ENCODE peak calls at places on chromosomes 12 and 14, in five cellular contexts. One of them, this sample, is unnamed.

GRCh38 chr12:42946776-42947435 is 357.4 kb upstream of the PRICKLE1 start:
- DNase-seq in A549: no peak
- DNase-seq in body of pancreas: no peak
- DNase-seq in transverse colon: no peak
- DNase-seq in HepG2: no peak
- DNase-seq in this sample: no peak

GRCh38 chr12:130947028-130947427 is 6.7 kb upstream of the ADGRD1 start:
- DNase-seq in transverse colon: no peak
- DNase-seq in body of pancreas: no peak
- DNase-seq in A549: no peak
- DNase-seq in HepG2: no peak
- DNase-seq in this sample: no peak

GRCh38 chr12:113853491-113853890 is 112.6 kb downstream of the RBM19 start:
- DNase-seq in A549: no peak
- DNase-seq in HepG2: no peak
- DNase-seq in transverse colon: no peak
- DNase-seq in body of pancreas: no peak
- DNase-seq in this sample: no peak

GRCh38 chr12:124809878-124810277 is 53.8 kb downstream of the SCARB1 start:
- DNase-seq in body of pancreas: no peak
- DNase-seq in A549: no peak
- DNase-seq in HepG2: no peak
- DNase-seq in transverse colon: no peak
- DNase-seq in this sample: no peak

GRCh38 chr14:49992901-49993335 is 100.0 kb downstream of the ARF6 start:
- DNase-seq in HepG2: peak; percentile 86
- DNase-seq in body of pancreas: no peak
- DNase-seq in A549: no peak
- DNase-seq in transverse colon: no peak
- DNase-seq in this sample: no peak

GRCh38 chr12:106585862-106586534 is 3.2 kb downstream of the RFX4 start:
- DNase-seq in HepG2: no peak
- DNase-seq in body of pancreas: no peak
- DNase-seq in A549: no peak
- DNase-seq in transverse colon: no peak
- DNase-seq in this sample: no peak

GRCh38 chr12:67816269-67816668 is 167.7 kb downstream of the DYRK2 start:
- DNase-seq in body of pancreas: no peak
- DNase-seq in HepG2: no peak
- DNase-seq in A549: no peak
- DNase-seq in transverse colon: no peak
- DNase-seq in this sample: no peak

GRCh38 chr12:43937947-43938346 is 102.1 kb downstream of the TMEM117 start:
- DNase-seq in HepG2: peak; percentile 2
- DNase-seq in body of pancreas: no peak
- DNase-seq in A549: peak; percentile 8
- DNase-seq in transverse colon: no peak
- DNase-seq in this sample: no peak

GRCh38 chr12:52006726-52007157 is at the start of gene TAMALIN:
- DNase-seq in body of pancreas: peak; percentile 70
- DNase-seq in transverse colon: peak; percentile 79
- DNase-seq in HepG2: no peak
- DNase-seq in A549: no peak
- DNase-seq in this sample: peak; percentile 65

GRCh38 chr14:91753501-91754128 is 21.7 kb upstream of the CATSPERB start:
- DNase-seq in body of pancreas: no peak
- DNase-seq in A549: no peak
- DNase-seq in HepG2: no peak
- DNase-seq in transverse colon: no peak
- DNase-seq in this sample: no peak

GRCh38 chr12:127903146-127903545 is 363.8 kb upstream of the TMEM132C start:
- DNase-seq in body of pancreas: no peak
- DNase-seq in HepG2: no peak
- DNase-seq in A549: no peak
- DNase-seq in transverse colon: no peak
- DNase-seq in this sample: no peak

GRCh38 chr12:47832263-47832933 is 12.7 kb upstream of the HDAC7 start:
- DNase-seq in HepG2: no peak
- DNase-seq in A549: no peak
- DNase-seq in transverse colon: no peak
- DNase-seq in body of pancreas: no peak
- DNase-seq in this sample: no peak

GRCh38 chr12:103913100-103913499 is 17.1 kb upstream of the HSP90B1 start:
- DNase-seq in body of pancreas: no peak
- DNase-seq in transverse colon: no peak
- DNase-seq in A549: no peak
- DNase-seq in HepG2: no peak
- DNase-seq in this sample: no peak

GRCh38 chr14:57485635-57486034 is 8.0 kb downstream of the CCDC198 start:
- DNase-seq in body of pancreas: no peak
- DNase-seq in transverse colon: no peak
- DNase-seq in HepG2: no peak
- DNase-seq in A549: no peak
- DNase-seq in this sample: no peak

GRCh38 chr12:4118601-4119156 is 154.9 kb upstream of the CCND2 start:
- DNase-seq in body of pancreas: peak; percentile 3
- DNase-seq in A549: no peak
- DNase-seq in HepG2: no peak
- DNase-seq in transverse colon: no peak
- DNase-seq in this sample: peak; percentile 57

GRCh38 chr12:6872073-6873048 is 742 bp downstream of the SPSB2 start:
- DNase-seq in HepG2: peak; percentile 72
- DNase-seq in A549: peak; percentile 78
- DNase-seq in body of pancreas: peak; percentile 82
- DNase-seq in transverse colon: peak; percentile 91
- DNase-seq in this sample: peak; percentile 76

GRCh38 chr12:7961395-7962188 is 25.6 kb upstream of the SLC2A3 start:
- DNase-seq in A549: no peak
- DNase-seq in body of pancreas: no peak
- DNase-seq in HepG2: no peak
- DNase-seq in transverse colon: no peak
- DNase-seq in this sample: no peak

GRCh38 chr14:71380271-71380670 is 473.0 kb downstream of the PCNX1 start:
- DNase-seq in HepG2: no peak
- DNase-seq in body of pancreas: no peak
- DNase-seq in transverse colon: no peak
- DNase-seq in A549: no peak
- DNase-seq in this sample: no peak

GRCh38 chr12:88453323-88453722 is 126.9 kb downstream of the KITLG start:
- DNase-seq in transverse colon: no peak
- DNase-seq in body of pancreas: no peak
- DNase-seq in HepG2: no peak
- DNase-seq in A549: no peak
- DNase-seq in this sample: no peak

GRCh38 chr14:93369393-93370266 is 22.6 kb downstream of the COX8C start:
- DNase-seq in transverse colon: no peak
- DNase-seq in body of pancreas: no peak
- DNase-seq in A549: no peak
- DNase-seq in HepG2: no peak
- DNase-seq in this sample: no peak

GRCh38 chr14:92704036-92704804 is 44.2 kb downstream of the LGMN start:
- DNase-seq in HepG2: no peak
- DNase-seq in body of pancreas: no peak
- DNase-seq in A549: no peak
- DNase-seq in transverse colon: peak; percentile 66
- DNase-seq in this sample: no peak

GRCh38 chr12:71456316-71456715 is 16.7 kb downstream of the LGR5 start:
- DNase-seq in A549: no peak
- DNase-seq in transverse colon: no peak
- DNase-seq in HepG2: no peak
- DNase-seq in body of pancreas: no peak
- DNase-seq in this sample: no peak

GRCh38 chr14:100785626-100786025 is 40.3 kb upstream of the MEG3 start:
- DNase-seq in transverse colon: no peak
- DNase-seq in A549: no peak
- DNase-seq in HepG2: no peak
- DNase-seq in body of pancreas: no peak
- DNase-seq in this sample: no peak

GRCh38 chr12:51833446-51834227 is 14.9 kb downstream of the FIGNL2 start:
- DNase-seq in transverse colon: no peak
- DNase-seq in A549: no peak
- DNase-seq in body of pancreas: no peak
- DNase-seq in HepG2: no peak
- DNase-seq in this sample: no peak

GRCh38 chr14:39267592-39268112 is 33.9 kb downstream of the MIA2 start:
- DNase-seq in transverse colon: no peak
- DNase-seq in A549: no peak
- DNase-seq in body of pancreas: no peak
- DNase-seq in HepG2: peak; percentile 45
- DNase-seq in this sample: no peak

GRCh38 chr12:55972045-55972843 is 1.6 kb upstream of the RAB5B start:
- DNase-seq in A549: no peak
- DNase-seq in HepG2: peak; percentile 60
- DNase-seq in transverse colon: no peak
- DNase-seq in body of pancreas: no peak
- DNase-seq in this sample: no peak

GRCh38 chr14:29163109-29163508 is 396.5 kb downstream of the FOXG1 start:
- DNase-seq in body of pancreas: no peak
- DNase-seq in HepG2: no peak
- DNase-seq in A549: no peak
- DNase-seq in transverse colon: no peak
- DNase-seq in this sample: no peak

GRCh38 chr14:41505491-41505890 is 101.2 kb upstream of the LRFN5 start:
- DNase-seq in body of pancreas: no peak
- DNase-seq in A549: no peak
- DNase-seq in transverse colon: no peak
- DNase-seq in HepG2: no peak
- DNase-seq in this sample: no peak

GRCh38 chr14:88473791-88474190 is 81.0 kb downstream of the PTPN21 start:
- DNase-seq in transverse colon: no peak
- DNase-seq in HepG2: peak; percentile 29
- DNase-seq in body of pancreas: no peak
- DNase-seq in A549: no peak
- DNase-seq in this sample: no peak

GRCh38 chr14:90513151-90514014 is 116.6 kb downstream of the CALM1 start:
- DNase-seq in A549: no peak
- DNase-seq in transverse colon: peak; percentile 90
- DNase-seq in HepG2: peak; percentile 93
- DNase-seq in body of pancreas: peak; percentile 90
- DNase-seq in this sample: no peak

GRCh38 chr14:67263499-67264149 is 22.4 kb downstream of the PALS1 start:
- DNase-seq in transverse colon: no peak
- DNase-seq in body of pancreas: no peak
- DNase-seq in A549: no peak
- DNase-seq in HepG2: no peak
- DNase-seq in this sample: no peak

GRCh38 chr12:114961491-114961890 is 277.5 kb upstream of the TBX3 start:
- DNase-seq in HepG2: no peak
- DNase-seq in body of pancreas: no peak
- DNase-seq in transverse colon: no peak
- DNase-seq in A549: no peak
- DNase-seq in this sample: no peak

GRCh38 chr12:114963846-114964245 is 279.9 kb upstream of the TBX3 start:
- DNase-seq in HepG2: no peak
- DNase-seq in body of pancreas: no peak
- DNase-seq in transverse colon: no peak
- DNase-seq in A549: no peak
- DNase-seq in this sample: no peak

GRCh38 chr12:114967187-114967586 is 283.2 kb upstream of the TBX3 start:
- DNase-seq in transverse colon: no peak
- DNase-seq in A549: no peak
- DNase-seq in HepG2: no peak
- DNase-seq in body of pancreas: no peak
- DNase-seq in this sample: no peak
- TF ChIP-seq CTCF in transverse colon: no peak
- TF ChIP-seq CTCF in A549: no peak
- TF ChIP-seq CTCF in HepG2: no peak
- TF ChIP-seq CTCF in body of pancreas: no peak
- TF ChIP-seq CTCF in this sample: no peak

GRCh38 chr14:24673534-24674203 is 39.7 kb upstream of the GZMB start:
- DNase-seq in HepG2: no peak
- DNase-seq in transverse colon: peak; percentile 27
- DNase-seq in A549: no peak
- DNase-seq in body of pancreas: no peak
- DNase-seq in this sample: no peak
- H3K4me3 ChIP-seq in HepG2: no peak overlapping the region
- H3K4me3 ChIP-seq in transverse colon: no peak overlapping the region
- H3K4me3 ChIP-seq in A549: no peak overlapping the region
- H3K4me3 ChIP-seq in body of pancreas: no peak overlapping the region
- H3K4me3 ChIP-seq in this sample: no peak overlapping the region

GRCh38 chr14:101972126-101972785 is 7.9 kb downstream of the DYNC1H1 start:
- DNase-seq in transverse colon: peak; percentile 83
- DNase-seq in A549: peak; percentile 90
- DNase-seq in body of pancreas: peak; percentile 91
- DNase-seq in HepG2: peak; percentile 90
- DNase-seq in this sample: peak; percentile 95
- TF ChIP-seq POLR2A in transverse colon: no peak
- TF ChIP-seq POLR2A in A549: no peak
- TF ChIP-seq POLR2A in body of pancreas: no peak
- TF ChIP-seq POLR2A in HepG2: no peak
- TF ChIP-seq POLR2A in this sample: no peak

GRCh38 chr12:14416658-14417057 is 51.2 kb downstream of the ATF7IP start:
- DNase-seq in body of pancreas: peak; percentile 20
- DNase-seq in A549: no peak
- DNase-seq in HepG2: peak; percentile 33
- DNase-seq in transverse colon: no peak
- DNase-seq in this sample: no peak
- TF ChIP-seq CTCF in body of pancreas: no peak
- TF ChIP-seq CTCF in A549: no peak
- TF ChIP-seq CTCF in HepG2: no peak
- TF ChIP-seq CTCF in transverse colon: peak; percentile 8
- TF ChIP-seq CTCF in this sample: no peak

This sample was measured in lower leg skin.